ENCODE peak calls at places on chromosomes 1 and 21, in five cellular contexts. Y is Right ventricle myocardium superior; Z is bronchial epithelial cell; L is stimulated activated CD4-positive, alpha-beta T cell treated with anti-CD3 and anti-CD28 coated beads, Interleukin-4, amount 100 ng/mL, for 1 hour; K is Caki2. H is an unnamed sample.

GRCh38 chr1:207516729-207517128 is 20.8 kb downstream of the CR1 start:
- DNase-seq in K (no peak), Y (no peak), Z (no peak), L (no peak), H (no peak)

GRCh38 chr1:9996624-9997582 is at the start of gene RBP7:
- DNase-seq in L (peak), K (no peak), Y (peak), Z (peak), H (no peak)

GRCh38 chr1:202007279-202007678 is 3.1 kb upstream of the ELF3 start:
- DNase-seq in K (no peak), L (no peak), Y (no peak), Z (no peak), H (no peak)

GRCh38 chr1:75796376-75797272 is at the start of gene MSH4:
- DNase-seq in K (no peak), Z (no peak), L (peak), Y (no peak), H (peak)

GRCh38 chr1:33735624-33736023 is 128.3 kb upstream of the HMGB4 start:
- DNase-seq in Y (no peak), K (no peak), Z (peak), L (no peak), H (no peak)

GRCh38 chr1:15322648-15323350 is 75.8 kb downstream of the FHAD1 start:
- DNase-seq in Z (no peak), K (peak), L (peak), Y (no peak), H (no peak)

GRCh38 chr1:61035880-61036279 is 46.5 kb upstream of the NFIA start:
- DNase-seq in L (no peak), Z (no peak), K (no peak), Y (no peak), H (no peak)

GRCh38 chr1:41358152-41358937 is 2.9 kb upstream of the FOXO6 start:
- DNase-seq in K (no peak), Y (peak), Z (peak), L (no peak), H (no peak)

GRCh38 chr1:36137776-36138175 is 11.5 kb downstream of the TRAPPC3 start:
- DNase-seq in L (no peak), Z (no peak), Y (no peak), K (no peak), H (no peak)

GRCh38 chr1:51818487-51818886 is 60.0 kb downstream of the NRDC start:
- DNase-seq in K (peak), L (no peak), Z (no peak), Y (no peak), H (no peak)

GRCh38 chr1:76547916-76548315 is 319.4 kb upstream of the ST6GALNAC5 start:
- DNase-seq in L (no peak), Y (no peak), K (no peak), Z (no peak), H (no peak)

GRCh38 chr1:181855380-181855779 is 206.1 kb downstream of the ZNF648 start:
- DNase-seq in Z (peak), Y (no peak), L (no peak), K (no peak), H (no peak)

GRCh38 chr21:32372755-32373154 is 20.1 kb downstream of the URB1 start:
- DNase-seq in Y (no peak), Z (peak), L (no peak), K (no peak), H (no peak)

GRCh38 chr1:55720243-55720642 is 505.1 kb upstream of the USP24 start:
- DNase-seq in K (no peak), Z (no peak), Y (peak), L (no peak), H (no peak)

GRCh38 chr1:8285965-8286364 is 31.9 kb upstream of the SLC45A1 start:
- DNase-seq in Y (no peak), K (no peak), Z (no peak), L (no peak), H (no peak)

GRCh38 chr1:174079796-174080195 is 57.6 kb upstream of the RC3H1 start:
- DNase-seq in L (no peak), Y (no peak), K (no peak), Z (no peak), H (no peak)

GRCh38 chr21:45590726-45591618 is 48.7 kb upstream of the SLC19A1 start:
- DNase-seq in Z (no peak), Y (peak), L (peak), K (no peak), H (no peak)

GRCh38 chr1:27296773-27297214 is 25.2 kb upstream of the TMEM222 start:
- DNase-seq in K (peak), L (peak), Z (no peak), Y (peak), H (peak)

GRCh38 chr1:32485554-32486255 is 20.8 kb downstream of the ZBTB8B start:
- DNase-seq in L (no peak), Y (no peak), Z (no peak), K (no peak), H (no peak)

GRCh38 chr21:41611966-41612606 is 104.1 kb upstream of the TMPRSS2 start:
- DNase-seq in K (peak), L (no peak), Z (peak), Y (no peak), H (peak)

GRCh38 chr1:58896211-58897183 is 112.7 kb upstream of the JUN start:
- DNase-seq in Z (no peak), Y (peak), K (no peak), L (no peak), H (no peak)